ENCODE peak calls at places on chromosomes 1 and 21, in five cellular contexts. K is activated T-helper 1 cell treated with Interleukin-2 at 50 U/mL for 16 hours, E is amniotic stem cell, Y is H9, Q is neural progenitor cell. L is an unnamed sample.

GRCh38 chr1:39729030-39729429 is 9.7 kb upstream of the PPIE start:
- DNase-seq in Y (no peak), Q (no peak), K (no peak), E (no peak), L (no peak)

GRCh38 chr1:171756856-171757255 is 15.0 kb upstream of the VAMP4 start:
- DNase-seq in K (no peak), Q (no peak), Y (no peak), E (no peak), L (no peak)

GRCh38 chr1:109890115-109890953 is 20.3 kb upstream of the CSF1 start:
- DNase-seq in E (no peak), Y (no peak), K (no peak), Q (no peak), L (no peak)

GRCh38 chr1:26831546-26832248 is 5.2 kb downstream of the ZDHHC18 start:
- DNase-seq in K (no peak), Q (no peak), E (no peak), Y (no peak), L (no peak)

GRCh38 chr1:152876827-152877226 is 1.3 kb upstream of the SMCP start:
- DNase-seq in E (no peak), Y (no peak), K (no peak), Q (no peak), L (no peak)

GRCh38 chr21:27700974-27701614 is 734.2 kb upstream of the ADAMTS5 start:
- DNase-seq in E (peak), Q (peak), K (peak), Y (peak), L (peak)

GRCh38 chr1:55822896-55823295 is 607.7 kb upstream of the USP24 start:
- DNase-seq in E (no peak), Q (no peak), K (no peak), Y (no peak), L (no peak)

GRCh38 chr1:225657462-225657989 is 4.6 kb upstream of the ENAH start:
- DNase-seq in Q (no peak), Y (no peak), K (no peak), E (peak), L (peak)

GRCh38 chr1:156700731-156701130 is 4.7 kb downstream of the CRABP2 start:
- DNase-seq in Y (no peak), Q (no peak), K (no peak), E (no peak), L (no peak)

GRCh38 chr1:57249511-57249910 is 174.3 kb downstream of the DAB1 start:
- DNase-seq in Y (no peak), Q (no peak), K (no peak), E (no peak), L (no peak)

GRCh38 chr1:119774746-119775495 is 6.2 kb upstream of the HMGCS2 start:
- DNase-seq in E (no peak), Y (no peak), K (no peak), Q (no peak), L (no peak)

GRCh38 chr1:233025566-233025965 is 75.2 kb downstream of the NTPCR start:
- DNase-seq in Y (no peak), K (no peak), E (no peak), Q (no peak), L (no peak)

GRCh38 chr1:23638786-23639241 is 52.8 kb upstream of the RPL11 start:
- DNase-seq in K (no peak), Y (no peak), Q (no peak), E (no peak), L (no peak)

GRCh38 chr21:35796834-35797233 is 263.5 kb downstream of the SETD4 start:
- DNase-seq in E (no peak), Y (no peak), Q (no peak), K (no peak), L (no peak)

GRCh38 chr1:63119575-63120155 is 202.7 kb upstream of the FOXD3 start:
- DNase-seq in K (no peak), E (no peak), Q (no peak), Y (no peak), L (no peak)